ENCODE peak calls at places on chromosomes 13 and 19, in ten cellular contexts. P is CD8-positive, alpha-beta memory T cell; U is CD4-positive, alpha-beta T cell; G is GM23248; A is psoas muscle; D is upper lobe of right lung; N is neural progenitor cell; L is astrocyte; M is dorsolateral prefrontal cortex; K is tibial nerve. X is an unnamed sample.
A peak's percentile ranks its signal among the peaks of the same experiment; 100 is the strongest.

GRCh38 chr13:51590966-51591627 is 6.8 kb downstream of the WDFY2 start:
- DNase-seq in L (peak; percentile 79), N (no peak), K (no peak), M (no peak), A (no peak), U (no peak), D (no peak), G (peak; percentile 96), P (no peak), X (no peak)

GRCh38 chr19:45075215-45076028 is 856 bp downstream of the ZNF296 start:
- DNase-seq in M (no peak), N (peak; percentile 43), L (no peak), K (no peak), A (peak; percentile 73), P (peak; percentile 64), D (peak; percentile 96), G (peak; percentile 26), U (no peak), X (peak; percentile 31)

GRCh38 chr19:54952591-54953344 is 5.4 kb upstream of the NLRP7 start:
- DNase-seq in M (peak; percentile 63), N (peak; percentile 58), U (no peak), K (no peak), D (peak; percentile 77), A (no peak), P (no peak), G (peak; percentile 54), L (peak; percentile 95), X (no peak)

GRCh38 chr13:90445179-90445578 is 902.3 kb upstream of the MIR17HG start:
- DNase-seq in A (no peak), M (no peak), P (no peak), D (no peak), G (peak; percentile 93), K (no peak), U (no peak), L (peak; percentile 97), N (peak; percentile 25), X (no peak)

GRCh38 chr13:35744144-35744543 is 267.7 kb upstream of the MAB21L1 start:
- DNase-seq in L (no peak), M (no peak), N (no peak), K (no peak), P (no peak), A (no peak), U (no peak), G (no peak), D (no peak), X (no peak)

GRCh38 chr13:90403330-90404082 is 944.0 kb upstream of the MIR17HG start:
- DNase-seq in M (no peak), L (no peak), U (no peak), G (no peak), A (no peak), N (no peak), P (no peak), K (no peak), D (no peak), X (no peak)

GRCh38 chr13:35984776-35985453 is 146.3 kb downstream of the DCLK1 start:
- DNase-seq in P (no peak), A (no peak), L (no peak), U (no peak), D (no peak), K (no peak), G (no peak), N (peak; percentile 67), M (peak; percentile 51), X (no peak)

GRCh38 chr19:29372921-29373797 is 152.6 kb upstream of the VSTM2B start:
- DNase-seq in M (no peak), A (no peak), L (no peak), D (no peak), N (no peak), U (no peak), P (no peak), K (no peak), G (no peak), X (no peak)

GRCh38 chr19:10961763-10962536 is 1.1 kb downstream of the SMARCA4 start:
- DNase-seq in N (peak; percentile 75), D (no peak), U (no peak), K (no peak), P (no peak), G (peak; percentile 45), L (no peak), M (no peak), A (no peak), X (no peak)

GRCh38 chr13:34430294-34430693 is 511.8 kb upstream of the NBEA start:
- DNase-seq in N (no peak), A (no peak), G (peak; percentile 49), M (no peak), U (no peak), L (peak; percentile 82), K (no peak), D (no peak), P (no peak), X (no peak)

GRCh38 chr19:38151242-38151641 is 72.8 kb downstream of the DPF1 start:
- DNase-seq in L (no peak), A (no peak), K (no peak), D (no peak), G (no peak), U (no peak), N (no peak), M (no peak), P (no peak), X (no peak)

GRCh38 chr19:33333151-33333550 is 30.8 kb upstream of the CEBPA start:
- DNase-seq in A (no peak), K (no peak), L (no peak), U (no peak), G (no peak), P (no peak), N (no peak), M (no peak), D (no peak), X (no peak)

GRCh38 chr19:33334271-33334670 is 31.9 kb upstream of the CEBPA start:
- DNase-seq in M (no peak), G (no peak), L (no peak), D (no peak), A (no peak), K (no peak), U (no peak), N (no peak), P (no peak), X (no peak)

GRCh38 chr19:33329727-33330126 is 27.4 kb upstream of the CEBPA start:
- DNase-seq in N (no peak), A (no peak), U (no peak), P (no peak), D (no peak), M (no peak), G (no peak), K (no peak), L (no peak), X (no peak)

GRCh38 chr19:33333615-33334014 is 31.3 kb upstream of the CEBPA start:
- DNase-seq in G (no peak), D (no peak), M (no peak), K (no peak), U (no peak), P (no peak), A (no peak), N (no peak), L (no peak), X (no peak)

GRCh38 chr19:33332248-33332647 is 29.9 kb upstream of the CEBPA start:
- DNase-seq in P (no peak), D (no peak), M (no peak), N (no peak), G (no peak), U (no peak), K (no peak), L (no peak), A (no peak), X (no peak)
- H3K27ac ChIP-seq in P (no peak overlapping the region), D (peak overlapping the region; percentile 42), M (no peak overlapping the region), N (no peak overlapping the region), G (no peak overlapping the region), U (no peak overlapping the region), K (no peak overlapping the region), L (no peak overlapping the region), A (no peak overlapping the region), X (no peak overlapping the region)

GRCh38 chr19:7916908-7917291 is 2.3 kb downstream of the TGFBR3L start:
- DNase-seq in M (no peak), D (no peak), N (no peak), K (no peak), G (no peak), U (no peak), A (no peak), P (no peak), L (no peak), X (no peak)
- H3K27me3 ChIP-seq in M (peaks cover 4% of the 10 kb centered on the region), D (peaks cover 28% of the 10 kb centered on the region), N (peaks cover 64% of the 10 kb centered on the region), K (peaks cover 48% of the 10 kb centered on the region), G (no peaks in the 10 kb centered on the region), U (peaks cover 35% of the 10 kb centered on the region), A (peaks cover 14% of the 10 kb centered on the region), P (peaks cover 18% of the 10 kb centered on the region), L (peaks cover 22% of the 10 kb centered on the region), X (peaks cover 11% of the 10 kb centered on the region)

GRCh38 chr13:114264886-114265611 is 16.4 kb upstream of the UPF3A start:
- DNase-seq in G (peak; percentile 81), M (no peak), K (no peak), U (no peak), P (no peak), L (peak; percentile 80), D (no peak), N (no peak), A (no peak), X (no peak)

GRCh38 chr13:114266241-114266640 is 15.2 kb upstream of the UPF3A start:
- DNase-seq in A (no peak), D (no peak), L (no peak), K (no peak), G (no peak), P (no peak), M (no peak), U (no peak), N (no peak), X (peak; percentile 38)

GRCh38 chr13:114260818-114261217 is 20.6 kb upstream of the UPF3A start:
- DNase-seq in L (no peak), M (no peak), U (no peak), G (no peak), K (no peak), A (no peak), P (no peak), D (no peak), N (no peak), X (no peak)

GRCh38 chr13:114261328-114261965 is 20.0 kb upstream of the UPF3A start:
- DNase-seq in P (no peak), G (no peak), M (no peak), L (no peak), D (no peak), N (no peak), A (no peak), K (no peak), U (no peak), X (no peak)

DNA sequence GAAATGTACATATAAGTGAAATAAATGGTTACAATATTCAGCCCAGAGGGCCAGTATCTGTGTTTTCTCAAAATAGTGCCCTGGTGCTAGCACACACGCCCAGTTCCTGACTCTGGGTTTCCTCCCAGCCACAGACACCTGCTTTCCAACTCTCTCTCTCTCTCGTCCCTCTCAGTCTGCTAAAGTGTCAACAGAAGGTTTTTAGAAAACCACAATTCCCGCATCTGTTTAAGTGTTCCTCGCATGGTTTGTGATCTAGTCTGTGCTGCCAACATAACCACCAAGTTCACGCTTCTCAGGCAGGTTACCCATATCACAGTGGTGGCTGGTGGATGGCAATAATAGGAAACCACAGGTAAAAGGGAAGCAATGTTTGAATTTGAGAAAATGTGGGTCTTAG is 17.8 kb upstream of the UPF3A start:
- DNase-seq in P (no peak), G (no peak), D (no peak), U (no peak), L (peak; percentile 41), N (no peak), K (no peak), M (no peak), A (no peak), X (no peak)
- H3K27ac ChIP-seq in P (no peak overlapping the region), G (no peak overlapping the region), D (no peak overlapping the region), U (no peak overlapping the region), L (peak overlapping the region; percentile 90), N (no peak overlapping the region), K (no peak overlapping the region), M (no peak overlapping the region), A (no peak overlapping the region), X (peak overlapping the region; percentile 47)

GRCh38 chr13:110398564-110399507 is 91.8 kb downstream of the COL4A2 start:
- DNase-seq in D (no peak), U (no peak), P (no peak), M (no peak), L (peak; percentile 93), G (peak; percentile 72), K (no peak), N (no peak), A (no peak), X (no peak)
- H3K27me3 ChIP-seq in D (peaks cover 2% of the 10 kb centered on the region), U (peaks cover 8% of the 10 kb centered on the region), P (no peaks in the 10 kb centered on the region), M (no peaks in the 10 kb centered on the region), L (no peaks in the 10 kb centered on the region), G (no peaks in the 10 kb centered on the region), K (no peaks in the 10 kb centered on the region), N (no peaks in the 10 kb centered on the region), A (peaks cover 12% of the 10 kb centered on the region), X (no peaks in the 10 kb centered on the region)